ENCODE peak calls at places on chromosome 13, in six cellular contexts. F is K562, T is HepG2, N is HCT116, A is H1, Y is GM12878. W is an unnamed sample.

GRCh38 chr13:67204731-67205130 is 25.4 kb downstream of the PCDH9 start:
- DNase-seq in F (no peak), T (no peak), N (no peak), A (no peak), Y (no peak), W (no peak)

GRCh38 chr13:113162783-113163685 is 4.6 kb downstream of the PROZ start:
- DNase-seq in F (no peak), T (no peak), N (no peak), A (no peak), Y (no peak), W (no peak)

GRCh38 chr13:106570354-106570822 is 2.5 kb upstream of the ARGLU1 start:
- DNase-seq in F (peak; percentile 59), T (no peak), N (peak; percentile 92), A (peak; percentile 73), Y (no peak), W (peak; percentile 32)

GRCh38 chr13:95833713-95834112 is 156.8 kb downstream of the DNAJC3 start:
- DNase-seq in F (no peak), T (no peak), N (no peak), A (no peak), Y (no peak), W (no peak)

GRCh38 chr13:112451512-112452379 is 75.6 kb downstream of the SPACA7 start:
- DNase-seq in F (no peak), T (no peak), N (no peak), A (no peak), Y (no peak), W (peak; percentile 21)

GRCh38 chr13:24512208-24513068 is at the start of gene PARP4:
- DNase-seq in F (peak; percentile 76), T (peak; percentile 93), N (peak; percentile 69), A (no peak), Y (peak; percentile 34), W (peak; percentile 86)

GRCh38 chr13:44903596-44903995 is 85.7 kb downstream of the NUFIP1 start:
- DNase-seq in F (no peak), T (no peak), N (no peak), A (no peak), Y (no peak), W (no peak)

GRCh38 chr13:97224544-97225324 is 2.6 kb downstream of the MBNL2 start:
- DNase-seq in F (peak; percentile 42), T (peak; percentile 66), N (no peak), A (no peak), Y (no peak), W (no peak)

GRCh38 chr13:47110141-47110540 is 213.3 kb upstream of the HTR2A start:
- DNase-seq in F (no peak), T (no peak), N (no peak), A (no peak), Y (no peak), W (no peak)

GRCh38 chr13:100443278-100443997 is 145.2 kb downstream of the GGACT start:
- DNase-seq in F (no peak), T (no peak), N (no peak), A (no peak), Y (no peak), W (peak; percentile 10)

GRCh38 chr13:112181336-112182051 is 114.5 kb downstream of the SOX1 start:
- DNase-seq in F (no peak), T (no peak), N (no peak), A (no peak), Y (no peak), W (no peak)

GRCh38 chr13:111625526-111626315 is 305.3 kb downstream of the TEX29 start:
- DNase-seq in F (no peak), T (no peak), N (no peak), A (no peak), Y (no peak), W (no peak)

GRCh38 chr13:35392768-35393167 is 83.7 kb downstream of the MAB21L1 start:
- DNase-seq in F (no peak), T (no peak), N (no peak), A (no peak), Y (no peak), W (no peak)

GRCh38 chr13:74288361-74288911 is 154.2 kb upstream of the KLF12 start:
- DNase-seq in F (no peak), T (no peak), N (no peak), A (no peak), Y (no peak), W (peak; percentile 10)

GRCh38 chr13:34886476-34886875 is 55.6 kb upstream of the NBEA start:
- DNase-seq in F (no peak), T (no peak), N (no peak), A (no peak), Y (no peak), W (no peak)

GRCh38 chr13:22074403-22074802 is 403.5 kb downstream of the FGF9 start:
- DNase-seq in F (no peak), T (no peak), N (no peak), A (no peak), Y (no peak), W (no peak)

GRCh38 chr13:35630551-35631275 is 154.2 kb upstream of the MAB21L1 start:
- DNase-seq in F (peak; percentile 7), T (peak; percentile 52), N (peak; percentile 40), A (no peak), Y (no peak), W (peak; percentile 36)

GRCh38 chr13:37481005-37481857 is 117.3 kb downstream of the POSTN start:
- DNase-seq in F (no peak), T (no peak), N (no peak), A (no peak), Y (no peak), W (no peak)

GRCh38 chr13:93336733-93337132 is 110.1 kb downstream of the GPC6 start:
- DNase-seq in F (no peak), T (no peak), N (no peak), A (no peak), Y (no peak), W (no peak)

GRCh38 chr13:113970810-113971470 is 2.9 kb downstream of the C13orf46 start:
- DNase-seq in F (no peak), T (no peak), N (no peak), A (no peak), Y (no peak), W (no peak)

GRCh38 chr13:40539954-40540706 is 126.3 kb downstream of the FOXO1 start:
- DNase-seq in F (no peak), T (peak; percentile 96), N (peak; percentile 48), A (peak; percentile 25), Y (no peak), W (no peak)

GRCh38 chr13:27665333-27665732 is 43.6 kb downstream of the POLR1D start:
- DNase-seq in F (no peak), T (no peak), N (no peak), A (no peak), Y (no peak), W (no peak)

GRCh38 chr13:74978596-74978995 is 503.4 kb downstream of the TBC1D4 start:
- DNase-seq in F (no peak), T (no peak), N (no peak), A (no peak), Y (no peak), W (no peak)

GRCh38 chr13:68895696-68896095 is 1211.9 kb upstream of the ATXN8OS start:
- DNase-seq in F (no peak), T (no peak), N (no peak), A (no peak), Y (no peak), W (no peak)

GRCh38 chr13:84446972-84447700 is 564.9 kb upstream of the SLITRK1 start:
- DNase-seq in F (no peak), T (no peak), N (no peak), A (no peak), Y (no peak), W (no peak)

GRCh38 chr13:51818771-51819511 is 15.0 kb upstream of the DHRS12 start:
- DNase-seq in F (no peak), T (no peak), N (no peak), A (no peak), Y (no peak), W (no peak)

GRCh38 chr13:29472317-29472961 is 123.0 kb downstream of the SLC7A1 start:
- DNase-seq in F (peak; percentile 41), T (peak; percentile 59), N (peak; percentile 63), A (no peak), Y (no peak), W (peak; percentile 72)

GRCh38 chr13:110258876-110259631 is 47.9 kb downstream of the COL4A1 start:
- DNase-seq in F (no peak), T (no peak), N (no peak), A (no peak), Y (no peak), W (no peak)
- H3K4me2 ChIP-seq in F (no peak overlapping the region), T (no peak overlapping the region), N (no peak overlapping the region), A (no peak overlapping the region), Y (no peak overlapping the region), W (peak overlapping the region; percentile 60)

DNA sequence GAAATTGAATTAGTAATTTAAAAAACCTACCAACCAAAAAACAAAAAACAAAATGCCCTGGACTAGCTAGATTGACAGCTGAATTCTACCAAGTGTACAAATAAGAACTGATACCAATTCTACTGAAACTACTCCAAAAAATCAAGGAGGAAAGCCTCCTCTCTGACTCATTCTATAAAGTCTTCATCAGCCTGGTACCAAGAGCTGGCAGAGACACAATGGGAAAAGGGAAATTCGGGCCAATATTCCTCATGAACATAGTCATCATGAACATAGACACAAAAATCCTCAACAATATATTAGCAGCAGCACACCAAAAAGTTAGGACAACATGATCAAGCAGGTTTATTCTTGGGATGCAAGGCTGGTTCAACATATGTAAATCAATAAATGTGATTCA is 2667.7 kb upstream of the PCDH20 start:
- DNase-seq in F (no peak), T (no peak), N (no peak), A (no peak), Y (no peak), W (no peak)
- TF ChIP-seq JUND in F (no peak), T (no peak), N (no peak), A (no peak), Y (no peak), W (no peak)

GRCh38 chr13:30581582-30581981 is 36.1 kb upstream of the USPL1 start:
- DNase-seq in F (no peak), T (peak; percentile 8), N (peak; percentile 29), A (no peak), Y (no peak), W (no peak)

GRCh38 chr13:30584332-30584731 is 33.4 kb upstream of the USPL1 start:
- DNase-seq in F (no peak), T (no peak), N (no peak), A (no peak), Y (no peak), W (no peak)

GRCh38 chr13:30580852-30581502 is 36.7 kb upstream of the USPL1 start:
- DNase-seq in F (no peak), T (no peak), N (no peak), A (no peak), Y (no peak), W (no peak)

GRCh38 chr13:30587231-30587630 is 30.5 kb upstream of the USPL1 start:
- DNase-seq in F (no peak), T (no peak), N (no peak), A (no peak), Y (no peak), W (no peak)

GRCh38 chr13:30585748-30586262 is 31.9 kb upstream of the USPL1 start:
- DNase-seq in F (no peak), T (no peak), N (no peak), A (no peak), Y (no peak), W (no peak)
- H3K4me2 ChIP-seq in F (no peak overlapping the region), T (no peak overlapping the region), N (no peak overlapping the region), A (no peak overlapping the region), Y (no peak overlapping the region), W (no peak overlapping the region)

DNA sequence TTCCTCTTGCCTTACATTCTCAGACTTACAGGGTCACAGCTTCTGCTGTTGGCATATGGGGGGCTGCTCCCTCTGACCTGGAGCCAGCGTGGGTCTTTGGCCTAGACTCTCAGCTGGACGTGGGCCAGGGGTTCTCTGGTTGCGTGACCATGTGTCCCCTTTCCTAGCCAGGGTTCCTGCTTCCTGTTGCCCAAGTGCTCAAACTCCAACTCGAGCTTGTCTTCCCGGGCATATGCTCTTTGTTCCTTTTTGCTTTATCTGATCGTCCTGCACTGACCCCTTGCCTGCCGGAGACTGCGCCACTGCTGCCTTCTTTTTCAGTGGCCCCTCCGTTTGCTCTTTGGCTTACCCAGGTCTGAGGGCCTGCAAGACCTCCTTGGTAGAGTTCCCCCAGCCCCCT is 25.3 kb upstream of the GPR183 start:
- DNase-seq in F (no peak), T (peak; percentile 47), N (no peak), A (no peak), Y (no peak), W (no peak)
- TF ChIP-seq JUND in F (no peak), T (no peak), N (no peak), A (no peak), Y (no peak), W (no peak)